ENCODE peak calls at places on chromosomes 7 and 10, in ten cellular contexts. F is T-helper 2 cell; W is NCI-H2081; T is activated CD4-positive, CD25-positive, alpha-beta regulatory T cell; Q is heart right ventricle; C is tibial artery; N is CD4-positive, alpha-beta T cell; E is HCT116; O is HAP-1; B is iPS-NIHi11. K is an unnamed sample.

GRCh38 chr7:116689787-116690186 is 17.8 kb downstream of the MET start:
- DNase-seq in W (no peak), B (no peak), E (no peak), N (no peak), T (no peak), Q (no peak), F (no peak), O (no peak), C (no peak), K (no peak)

GRCh38 chr10:86603256-86603655 is 51.1 kb upstream of the OPN4 start:
- DNase-seq in T (no peak), Q (no peak), W (no peak), O (no peak), C (no peak), N (no peak), F (no peak), B (no peak), E (no peak), K (no peak)

GRCh38 chr7:134029-134428 is 58.3 kb upstream of the FAM20C start:
- DNase-seq in O (no peak), Q (no peak), T (no peak), W (no peak), N (no peak), F (no peak), C (peak; percentile 63), B (no peak), E (no peak), K (no peak)

GRCh38 chr10:48981310-48981907 is 41.8 kb upstream of the LRRC18 start:
- DNase-seq in Q (peak; percentile 66), B (peak; percentile 89), N (no peak), O (peak; percentile 60), C (peak; percentile 74), F (no peak), T (no peak), W (no peak), E (peak; percentile 42), K (no peak)

GRCh38 chr7:117572826-117573620 is 93.2 kb downstream of the CFTR start:
- DNase-seq in F (no peak), N (no peak), O (no peak), C (no peak), Q (no peak), B (no peak), T (no peak), W (no peak), E (no peak), K (no peak)

GRCh38 chr10:122541541-122542002 is 19.0 kb upstream of the DMBT1 start:
- DNase-seq in W (no peak), E (no peak), F (no peak), C (no peak), T (no peak), Q (no peak), O (no peak), N (no peak), B (no peak), K (no peak)

GRCh38 chr10:28431139-28431538 is 101.8 kb upstream of the WAC start:
- DNase-seq in N (no peak), O (peak; percentile 71), C (no peak), E (no peak), F (no peak), Q (no peak), W (no peak), T (no peak), B (peak; percentile 23), K (no peak)

GRCh38 chr7:55477781-55478374 is 94.4 kb downstream of the VOPP1 start:
- DNase-seq in F (no peak), B (no peak), C (no peak), Q (no peak), T (no peak), W (no peak), N (no peak), E (no peak), O (no peak), K (no peak)

GRCh38 chr10:129530486-129531065 is 63.5 kb downstream of the MGMT start:
- DNase-seq in F (no peak), E (no peak), C (no peak), N (no peak), B (no peak), T (no peak), O (no peak), Q (no peak), W (no peak), K (no peak)

GRCh38 chr7:28296571-28297483 is 115.5 kb upstream of the CREB5 start:
- DNase-seq in O (peak; percentile 76), Q (peak; percentile 22), E (peak; percentile 55), N (peak; percentile 46), B (peak; percentile 59), T (peak; percentile 37), F (peak; percentile 10), C (no peak), W (no peak), K (peak; percentile 40)

GRCh38 chr7:104767826-104768536 is 246.0 kb upstream of the KMT2E start:
- DNase-seq in Q (no peak), N (no peak), B (peak; percentile 17), E (no peak), W (no peak), O (no peak), T (no peak), C (no peak), F (no peak), K (no peak)

K was measured in CD8-positive, alpha-beta T cell.